ENCODE peak calls at places on chromosome 6, in six cellular contexts. One of them, this sample, is unnamed.

GRCh38 chr6:149566372-149567193 is at the start of gene GINM1:
- DNase-seq in mesendoderm: peak
- DNase-seq in cerebellar cortex: peak
- DNase-seq in NCI-H1092 treated with DMSO at 0.1 percent for 48 hours: peak
- DNase-seq in effector memory CD8-positive, alpha-beta T cell: peak
- DNase-seq in lung microvascular endothelial cell: peak
- DNase-seq in this sample: peak

GRCh38 chr6:169861431-169862045 is 110.1 kb downstream of the ERMARD start:
- DNase-seq in cerebellar cortex: no peak
- DNase-seq in effector memory CD8-positive, alpha-beta T cell: no peak
- DNase-seq in mesendoderm: no peak
- DNase-seq in NCI-H1092 treated with DMSO at 0.1 percent for 48 hours: no peak
- DNase-seq in lung microvascular endothelial cell: no peak
- DNase-seq in this sample: no peak

GRCh38 chr6:39214846-39215639 is 14.2 kb downstream of the KCNK5 start:
- DNase-seq in lung microvascular endothelial cell: no peak
- DNase-seq in NCI-H1092 treated with DMSO at 0.1 percent for 48 hours: peak
- DNase-seq in mesendoderm: no peak
- DNase-seq in cerebellar cortex: no peak
- DNase-seq in effector memory CD8-positive, alpha-beta T cell: no peak
- DNase-seq in this sample: no peak

GRCh38 chr6:76275746-76276145 is 203.3 kb upstream of the IMPG1 start:
- DNase-seq in lung microvascular endothelial cell: no peak
- DNase-seq in effector memory CD8-positive, alpha-beta T cell: no peak
- DNase-seq in NCI-H1092 treated with DMSO at 0.1 percent for 48 hours: no peak
- DNase-seq in mesendoderm: peak
- DNase-seq in cerebellar cortex: no peak
- DNase-seq in this sample: no peak

GRCh38 chr6:62150048-62150663 is 135.9 kb downstream of the KHDRBS2 start:
- DNase-seq in NCI-H1092 treated with DMSO at 0.1 percent for 48 hours: peak
- DNase-seq in cerebellar cortex: peak
- DNase-seq in mesendoderm: peak
- DNase-seq in lung microvascular endothelial cell: peak
- DNase-seq in effector memory CD8-positive, alpha-beta T cell: no peak
- DNase-seq in this sample: no peak

GRCh38 chr6:125904871-125905270 is 51.7 kb upstream of the HINT3 start:
- DNase-seq in NCI-H1092 treated with DMSO at 0.1 percent for 48 hours: no peak
- DNase-seq in mesendoderm: no peak
- DNase-seq in lung microvascular endothelial cell: no peak
- DNase-seq in effector memory CD8-positive, alpha-beta T cell: peak
- DNase-seq in cerebellar cortex: no peak
- DNase-seq in this sample: peak

GRCh38 chr6:94785514-94785913 is 791.8 kb upstream of the MANEA start:
- DNase-seq in effector memory CD8-positive, alpha-beta T cell: no peak
- DNase-seq in NCI-H1092 treated with DMSO at 0.1 percent for 48 hours: no peak
- DNase-seq in cerebellar cortex: no peak
- DNase-seq in lung microvascular endothelial cell: no peak
- DNase-seq in mesendoderm: no peak
- DNase-seq in this sample: no peak

GRCh38 chr6:125947581-125947980 is 9.0 kb upstream of the HINT3 start:
- DNase-seq in NCI-H1092 treated with DMSO at 0.1 percent for 48 hours: no peak
- DNase-seq in mesendoderm: no peak
- DNase-seq in effector memory CD8-positive, alpha-beta T cell: no peak
- DNase-seq in lung microvascular endothelial cell: peak
- DNase-seq in cerebellar cortex: no peak
- DNase-seq in this sample: no peak

GRCh38 chr6:30311669-30312068 is 15.1 kb upstream of the TRIM39 start:
- DNase-seq in lung microvascular endothelial cell: no peak
- DNase-seq in effector memory CD8-positive, alpha-beta T cell: no peak
- DNase-seq in cerebellar cortex: no peak
- DNase-seq in mesendoderm: no peak
- DNase-seq in NCI-H1092 treated with DMSO at 0.1 percent for 48 hours: no peak
- DNase-seq in this sample: no peak

GRCh38 chr6:161748535-161749386 is 474.9 kb upstream of the AGPAT4 start:
- DNase-seq in effector memory CD8-positive, alpha-beta T cell: no peak
- DNase-seq in lung microvascular endothelial cell: no peak
- DNase-seq in mesendoderm: peak
- DNase-seq in cerebellar cortex: peak
- DNase-seq in NCI-H1092 treated with DMSO at 0.1 percent for 48 hours: peak
- DNase-seq in this sample: no peak

GRCh38 chr6:39333626-39334025 is 11.1 kb upstream of the KCNK16 start:
- DNase-seq in cerebellar cortex: no peak
- DNase-seq in NCI-H1092 treated with DMSO at 0.1 percent for 48 hours: no peak
- DNase-seq in mesendoderm: no peak
- DNase-seq in effector memory CD8-positive, alpha-beta T cell: no peak
- DNase-seq in lung microvascular endothelial cell: no peak
- DNase-seq in this sample: no peak

GRCh38 chr6:155177369-155177961 is 86.3 kb upstream of the CLDN20 start:
- DNase-seq in effector memory CD8-positive, alpha-beta T cell: peak
- DNase-seq in cerebellar cortex: peak
- DNase-seq in NCI-H1092 treated with DMSO at 0.1 percent for 48 hours: peak
- DNase-seq in mesendoderm: peak
- DNase-seq in lung microvascular endothelial cell: peak
- DNase-seq in this sample: no peak

GRCh38 chr6:90484903-90485302 is 102.0 kb downstream of the MAP3K7 start:
- DNase-seq in NCI-H1092 treated with DMSO at 0.1 percent for 48 hours: no peak
- DNase-seq in lung microvascular endothelial cell: no peak
- DNase-seq in effector memory CD8-positive, alpha-beta T cell: no peak
- DNase-seq in mesendoderm: no peak
- DNase-seq in cerebellar cortex: peak
- DNase-seq in this sample: no peak

GRCh38 chr6:118894425-118895240 is 681 bp downstream of the ASF1A start:
- DNase-seq in cerebellar cortex: peak
- DNase-seq in lung microvascular endothelial cell: peak
- DNase-seq in effector memory CD8-positive, alpha-beta T cell: peak
- DNase-seq in NCI-H1092 treated with DMSO at 0.1 percent for 48 hours: peak
- DNase-seq in mesendoderm: peak
- DNase-seq in this sample: peak

GRCh38 chr6:163455553-163455952 is 41.0 kb downstream of the QKI start:
- DNase-seq in mesendoderm: no peak
- DNase-seq in NCI-H1092 treated with DMSO at 0.1 percent for 48 hours: no peak
- DNase-seq in cerebellar cortex: no peak
- DNase-seq in lung microvascular endothelial cell: no peak
- DNase-seq in effector memory CD8-positive, alpha-beta T cell: no peak
- DNase-seq in this sample: no peak

GRCh38 chr6:165827190-165827518 is 164.1 kb upstream of the PDE10A start:
- DNase-seq in lung microvascular endothelial cell: no peak
- DNase-seq in cerebellar cortex: no peak
- DNase-seq in effector memory CD8-positive, alpha-beta T cell: no peak
- DNase-seq in mesendoderm: no peak
- DNase-seq in NCI-H1092 treated with DMSO at 0.1 percent for 48 hours: no peak
- DNase-seq in this sample: no peak

GRCh38 chr6:44925100-44925739 is 402.9 kb upstream of the RUNX2 start:
- DNase-seq in lung microvascular endothelial cell: peak
- DNase-seq in effector memory CD8-positive, alpha-beta T cell: peak
- DNase-seq in mesendoderm: peak
- DNase-seq in cerebellar cortex: no peak
- DNase-seq in NCI-H1092 treated with DMSO at 0.1 percent for 48 hours: no peak
- DNase-seq in this sample: peak

GRCh38 chr6:22221211-22221610 is 75.6 kb downstream of the PRL start:
- DNase-seq in NCI-H1092 treated with DMSO at 0.1 percent for 48 hours: no peak
- DNase-seq in lung microvascular endothelial cell: no peak
- DNase-seq in cerebellar cortex: no peak
- DNase-seq in mesendoderm: no peak
- DNase-seq in effector memory CD8-positive, alpha-beta T cell: no peak
- DNase-seq in this sample: no peak

GRCh38 chr6:155880905-155881304 is 425.3 kb upstream of the NOX3 start:
- DNase-seq in mesendoderm: no peak
- DNase-seq in cerebellar cortex: no peak
- DNase-seq in NCI-H1092 treated with DMSO at 0.1 percent for 48 hours: no peak
- DNase-seq in effector memory CD8-positive, alpha-beta T cell: no peak
- DNase-seq in lung microvascular endothelial cell: peak
- DNase-seq in this sample: no peak

GRCh38 chr6:135030056-135030473 is 24.6 kb downstream of the HBS1L start:
- DNase-seq in mesendoderm: no peak
- DNase-seq in effector memory CD8-positive, alpha-beta T cell: no peak
- DNase-seq in NCI-H1092 treated with DMSO at 0.1 percent for 48 hours: no peak
- DNase-seq in lung microvascular endothelial cell: no peak
- DNase-seq in cerebellar cortex: no peak
- DNase-seq in this sample: no peak

GRCh38 chr6:134007077-134007476 is 45.3 kb downstream of the SLC2A12 start:
- DNase-seq in cerebellar cortex: peak
- DNase-seq in NCI-H1092 treated with DMSO at 0.1 percent for 48 hours: peak
- DNase-seq in mesendoderm: no peak
- DNase-seq in effector memory CD8-positive, alpha-beta T cell: no peak
- DNase-seq in lung microvascular endothelial cell: no peak
- DNase-seq in this sample: no peak

GRCh38 chr6:28789553-28790083 is 134.2 kb downstream of the TRIM27 start:
- DNase-seq in NCI-H1092 treated with DMSO at 0.1 percent for 48 hours: no peak
- DNase-seq in mesendoderm: peak
- DNase-seq in effector memory CD8-positive, alpha-beta T cell: no peak
- DNase-seq in lung microvascular endothelial cell: peak
- DNase-seq in cerebellar cortex: peak
- DNase-seq in this sample: no peak

GRCh38 chr6:15736023-15736696 is 73.3 kb upstream of the DTNBP1 start:
- DNase-seq in lung microvascular endothelial cell: no peak
- DNase-seq in NCI-H1092 treated with DMSO at 0.1 percent for 48 hours: no peak
- DNase-seq in cerebellar cortex: no peak
- DNase-seq in mesendoderm: peak
- DNase-seq in effector memory CD8-positive, alpha-beta T cell: no peak
- DNase-seq in this sample: no peak

GRCh38 chr6:69022991-69023390 is 387.9 kb downstream of the ADGRB3 start:
- DNase-seq in mesendoderm: no peak
- DNase-seq in cerebellar cortex: no peak
- DNase-seq in NCI-H1092 treated with DMSO at 0.1 percent for 48 hours: no peak
- DNase-seq in effector memory CD8-positive, alpha-beta T cell: no peak
- DNase-seq in lung microvascular endothelial cell: peak
- DNase-seq in this sample: no peak

GRCh38 chr6:33800248-33800647 is 3.6 kb downstream of the MLN start:
- DNase-seq in cerebellar cortex: no peak
- DNase-seq in effector memory CD8-positive, alpha-beta T cell: no peak
- DNase-seq in mesendoderm: no peak
- DNase-seq in NCI-H1092 treated with DMSO at 0.1 percent for 48 hours: no peak
- DNase-seq in lung microvascular endothelial cell: no peak
- DNase-seq in this sample: no peak

GRCh38 chr6:157613011-157613522 is 210.0 kb upstream of the SNX9 start:
- DNase-seq in lung microvascular endothelial cell: peak
- DNase-seq in NCI-H1092 treated with DMSO at 0.1 percent for 48 hours: no peak
- DNase-seq in mesendoderm: no peak
- DNase-seq in effector memory CD8-positive, alpha-beta T cell: no peak
- DNase-seq in cerebellar cortex: no peak
- DNase-seq in this sample: no peak

GRCh38 chr6:139839506-139840156 is 465.2 kb upstream of the CITED2 start:
- DNase-seq in NCI-H1092 treated with DMSO at 0.1 percent for 48 hours: no peak
- DNase-seq in cerebellar cortex: no peak
- DNase-seq in mesendoderm: no peak
- DNase-seq in lung microvascular endothelial cell: peak
- DNase-seq in effector memory CD8-positive, alpha-beta T cell: no peak
- DNase-seq in this sample: no peak

GRCh38 chr6:169378620-169379381 is 125.2 kb upstream of the THBS2 start:
- DNase-seq in NCI-H1092 treated with DMSO at 0.1 percent for 48 hours: no peak
- DNase-seq in mesendoderm: no peak
- DNase-seq in cerebellar cortex: no peak
- DNase-seq in effector memory CD8-positive, alpha-beta T cell: no peak
- DNase-seq in lung microvascular endothelial cell: no peak
- DNase-seq in this sample: no peak

GRCh38 chr6:7035837-7036249 is 71.9 kb upstream of the RREB1 start:
- DNase-seq in cerebellar cortex: no peak
- DNase-seq in mesendoderm: peak
- DNase-seq in effector memory CD8-positive, alpha-beta T cell: no peak
- DNase-seq in NCI-H1092 treated with DMSO at 0.1 percent for 48 hours: no peak
- DNase-seq in lung microvascular endothelial cell: no peak
- DNase-seq in this sample: no peak

GRCh38 chr6:165662671-165663282 is at the start of gene PDE10A:
- DNase-seq in NCI-H1092 treated with DMSO at 0.1 percent for 48 hours: peak
- DNase-seq in effector memory CD8-positive, alpha-beta T cell: no peak
- DNase-seq in lung microvascular endothelial cell: peak
- DNase-seq in cerebellar cortex: no peak
- DNase-seq in mesendoderm: peak
- DNase-seq in this sample: no peak

GRCh38 chr6:152529364-152529763 is 107.8 kb downstream of the SYNE1 start:
- DNase-seq in effector memory CD8-positive, alpha-beta T cell: no peak
- DNase-seq in cerebellar cortex: no peak
- DNase-seq in mesendoderm: no peak
- DNase-seq in NCI-H1092 treated with DMSO at 0.1 percent for 48 hours: no peak
- DNase-seq in lung microvascular endothelial cell: no peak
- DNase-seq in this sample: no peak

GRCh38 chr6:35425284-35425683 is 26.9 kb upstream of the FANCE start:
- DNase-seq in effector memory CD8-positive, alpha-beta T cell: no peak
- DNase-seq in lung microvascular endothelial cell: peak
- DNase-seq in cerebellar cortex: no peak
- DNase-seq in NCI-H1092 treated with DMSO at 0.1 percent for 48 hours: no peak
- DNase-seq in mesendoderm: no peak
- DNase-seq in this sample: no peak

This sample was measured in T-helper 22 cell.